ENCODE peak calls at places on chromosomes 2 and 18, in six cellular contexts. Y is GM04504; C is esophagus squamous epithelium; J is amniotic stem cell; R is activated T-helper 1 cell treated with anti-CD3 and anti-CD28 coated beads, Interleukin-2, amount 50 U/mL, for 16 hours; E is neural crest cell. T is an unnamed sample.

GRCh38 chr2:135299656-135300244 is 231.3 kb downstream of the ZRANB3 start:
- DNase-seq in Y (no peak), C (no peak), J (no peak), R (no peak), E (no peak), T (no peak)

GRCh38 chr2:143229952-143230351 is 100.7 kb downstream of the ARHGAP15 start:
- DNase-seq in Y (no peak), C (no peak), J (no peak), R (no peak), E (no peak), T (no peak)

GRCh38 chr2:148259674-148260073 is 238.8 kb downstream of the MBD5 start:
- DNase-seq in Y (no peak), C (no peak), J (no peak), R (no peak), E (no peak), T (no peak)

GRCh38 chr2:1818404-1818803 is 74.1 kb upstream of the PXDN start:
- DNase-seq in Y (no peak), C (no peak), J (no peak), R (no peak), E (no peak), T (no peak)

GRCh38 chr18:49226935-49227334 is 233.5 kb downstream of the DYM start:
- DNase-seq in Y (no peak), C (no peak), J (no peak), R (no peak), E (no peak), T (no peak)

GRCh38 chr2:43078781-43079755 is 147.3 kb downstream of the ZFP36L2 start:
- DNase-seq in Y (no peak), C (no peak), J (no peak), R (no peak), E (no peak), T (no peak)

GRCh38 chr2:191604154-191604553 is 73.8 kb upstream of the NABP1 start:
- DNase-seq in Y (no peak), C (no peak), J (no peak), R (no peak), E (no peak), T (no peak)

GRCh38 chr18:8011906-8012305 is 444.8 kb downstream of the PTPRM start:
- DNase-seq in Y (no peak), C (no peak), J (no peak), R (no peak), E (no peak), T (no peak)

GRCh38 chr2:147430408-147430807 is 414.4 kb upstream of the ACVR2A start:
- DNase-seq in Y (no peak), C (no peak), J (no peak), R (no peak), E (no peak), T (no peak)

T was measured in brain pericyte.